ENCODE peak calls at places on chromosomes 1 and 21, in six cellular contexts. One of them, this sample, is unnamed.

GRCh38 chr1:55286851-55287602 is 71.9 kb upstream of the USP24 start:
- DNase-seq in dorsolateral prefrontal cortex: no peak
- DNase-seq in A549: no peak
- DNase-seq in stomach: no peak
- DNase-seq in MCF 10A: no peak
- DNase-seq in AG09309: no peak
- DNase-seq in this sample: no peak

GRCh38 chr1:117346206-117346928 is 20.9 kb upstream of the MAN1A2 start:
- DNase-seq in stomach: no peak
- DNase-seq in A549: no peak
- DNase-seq in AG09309: no peak
- DNase-seq in dorsolateral prefrontal cortex: no peak
- DNase-seq in MCF 10A: peak; percentile 46
- DNase-seq in this sample: no peak

GRCh38 chr1:212456166-212456528 is 23.4 kb downstream of the NENF start:
- DNase-seq in MCF 10A: no peak
- DNase-seq in stomach: no peak
- DNase-seq in AG09309: no peak
- DNase-seq in A549: no peak
- DNase-seq in dorsolateral prefrontal cortex: no peak
- DNase-seq in this sample: no peak

GRCh38 chr1:240866724-240867123 is 254.8 kb upstream of the GREM2 start:
- DNase-seq in dorsolateral prefrontal cortex: no peak
- DNase-seq in MCF 10A: no peak
- DNase-seq in stomach: no peak
- DNase-seq in AG09309: no peak
- DNase-seq in A549: no peak
- DNase-seq in this sample: no peak

GRCh38 chr21:17554619-17555472 is 42.0 kb downstream of the CXADR start:
- DNase-seq in dorsolateral prefrontal cortex: no peak
- DNase-seq in stomach: no peak
- DNase-seq in AG09309: no peak
- DNase-seq in A549: peak; percentile 27
- DNase-seq in MCF 10A: peak; percentile 35
- DNase-seq in this sample: no peak

GRCh38 chr1:28917757-28918118 is 3.4 kb downstream of the EPB41 start:
- DNase-seq in stomach: no peak
- DNase-seq in AG09309: no peak
- DNase-seq in A549: no peak
- DNase-seq in MCF 10A: no peak
- DNase-seq in dorsolateral prefrontal cortex: no peak
- DNase-seq in this sample: no peak

GRCh38 chr1:21939650-21940374 is 2.7 kb upstream of the HSPG2 start:
- DNase-seq in dorsolateral prefrontal cortex: peak; percentile 74
- DNase-seq in stomach: peak; percentile 86
- DNase-seq in A549: peak; percentile 89
- DNase-seq in AG09309: peak; percentile 94
- DNase-seq in MCF 10A: peak; percentile 92
- DNase-seq in this sample: no peak

GRCh38 chr1:154971341-154971998 is 923 bp upstream of the SHC1 start:
- DNase-seq in MCF 10A: peak; percentile 90
- DNase-seq in AG09309: no peak
- DNase-seq in stomach: peak; percentile 50
- DNase-seq in A549: peak; percentile 75
- DNase-seq in dorsolateral prefrontal cortex: no peak
- DNase-seq in this sample: no peak

GRCh38 chr1:215526147-215526845 is 40.8 kb upstream of the KCTD3 start:
- DNase-seq in AG09309: no peak
- DNase-seq in MCF 10A: peak; percentile 80
- DNase-seq in stomach: no peak
- DNase-seq in dorsolateral prefrontal cortex: no peak
- DNase-seq in A549: peak; percentile 52
- DNase-seq in this sample: peak; percentile 25

GRCh38 chr1:86997538-86997937 is 83.1 kb downstream of the HS2ST1 start:
- DNase-seq in stomach: no peak
- DNase-seq in dorsolateral prefrontal cortex: no peak
- DNase-seq in A549: no peak
- DNase-seq in MCF 10A: no peak
- DNase-seq in AG09309: no peak
- DNase-seq in this sample: no peak

GRCh38 chr1:169584483-169585144 is 1.7 kb downstream of the F5 start:
- DNase-seq in MCF 10A: peak; percentile 69
- DNase-seq in stomach: no peak
- DNase-seq in AG09309: no peak
- DNase-seq in dorsolateral prefrontal cortex: no peak
- DNase-seq in A549: peak; percentile 9
- DNase-seq in this sample: no peak

GRCh38 chr1:149884433-149885363 is 14.7 kb upstream of the BOLA1 start:
- DNase-seq in A549: peak; percentile 55
- DNase-seq in stomach: no peak
- DNase-seq in AG09309: no peak
- DNase-seq in dorsolateral prefrontal cortex: no peak
- DNase-seq in MCF 10A: peak; percentile 47
- DNase-seq in this sample: no peak

GRCh38 chr1:84073266-84073665 is 70.8 kb upstream of the PRKACB start:
- DNase-seq in MCF 10A: no peak
- DNase-seq in dorsolateral prefrontal cortex: no peak
- DNase-seq in AG09309: no peak
- DNase-seq in stomach: no peak
- DNase-seq in A549: no peak
- DNase-seq in this sample: no peak

GRCh38 chr1:27235827-27236226 is 1.4 kb downstream of the WDTC1 start:
- DNase-seq in AG09309: no peak
- DNase-seq in dorsolateral prefrontal cortex: no peak
- DNase-seq in MCF 10A: peak; percentile 37
- DNase-seq in A549: no peak
- DNase-seq in stomach: no peak
- DNase-seq in this sample: no peak

GRCh38 chr1:35434703-35435102 is 122.5 kb downstream of the KIAA0319L start:
- DNase-seq in AG09309: no peak
- DNase-seq in stomach: no peak
- DNase-seq in A549: no peak
- DNase-seq in dorsolateral prefrontal cortex: no peak
- DNase-seq in MCF 10A: no peak
- DNase-seq in this sample: no peak

GRCh38 chr1:46004491-46004890 is 127.9 kb downstream of the PIK3R3 start:
- DNase-seq in AG09309: no peak
- DNase-seq in stomach: no peak
- DNase-seq in dorsolateral prefrontal cortex: no peak
- DNase-seq in MCF 10A: no peak
- DNase-seq in A549: no peak
- DNase-seq in this sample: no peak

GRCh38 chr1:60461889-60462595 is 388.5 kb upstream of the C1orf87 start:
- DNase-seq in A549: no peak
- DNase-seq in dorsolateral prefrontal cortex: no peak
- DNase-seq in AG09309: no peak
- DNase-seq in MCF 10A: no peak
- DNase-seq in stomach: no peak
- DNase-seq in this sample: no peak

GRCh38 chr1:100539836-100540536 is 2.0 kb downstream of the GPR88 start:
- DNase-seq in MCF 10A: no peak
- DNase-seq in AG09309: no peak
- DNase-seq in stomach: no peak
- DNase-seq in dorsolateral prefrontal cortex: peak; percentile 43
- DNase-seq in A549: peak; percentile 9
- DNase-seq in this sample: no peak

GRCh38 chr1:94622757-94623156 is 81.2 kb upstream of the F3 start:
- DNase-seq in stomach: no peak
- DNase-seq in MCF 10A: peak; percentile 81
- DNase-seq in A549: peak; percentile 28
- DNase-seq in dorsolateral prefrontal cortex: no peak
- DNase-seq in AG09309: no peak
- DNase-seq in this sample: no peak

GRCh38 chr1:89995595-89996397 is 886 bp downstream of the ZNF326 start:
- DNase-seq in dorsolateral prefrontal cortex: no peak
- DNase-seq in AG09309: no peak
- DNase-seq in A549: no peak
- DNase-seq in MCF 10A: no peak
- DNase-seq in stomach: no peak
- DNase-seq in this sample: no peak

GRCh38 chr1:187577625-187578024 is 748.9 kb downstream of the PLA2G4A start:
- DNase-seq in MCF 10A: no peak
- DNase-seq in stomach: no peak
- DNase-seq in A549: no peak
- DNase-seq in AG09309: no peak
- DNase-seq in dorsolateral prefrontal cortex: no peak
- DNase-seq in this sample: no peak

DNA sequence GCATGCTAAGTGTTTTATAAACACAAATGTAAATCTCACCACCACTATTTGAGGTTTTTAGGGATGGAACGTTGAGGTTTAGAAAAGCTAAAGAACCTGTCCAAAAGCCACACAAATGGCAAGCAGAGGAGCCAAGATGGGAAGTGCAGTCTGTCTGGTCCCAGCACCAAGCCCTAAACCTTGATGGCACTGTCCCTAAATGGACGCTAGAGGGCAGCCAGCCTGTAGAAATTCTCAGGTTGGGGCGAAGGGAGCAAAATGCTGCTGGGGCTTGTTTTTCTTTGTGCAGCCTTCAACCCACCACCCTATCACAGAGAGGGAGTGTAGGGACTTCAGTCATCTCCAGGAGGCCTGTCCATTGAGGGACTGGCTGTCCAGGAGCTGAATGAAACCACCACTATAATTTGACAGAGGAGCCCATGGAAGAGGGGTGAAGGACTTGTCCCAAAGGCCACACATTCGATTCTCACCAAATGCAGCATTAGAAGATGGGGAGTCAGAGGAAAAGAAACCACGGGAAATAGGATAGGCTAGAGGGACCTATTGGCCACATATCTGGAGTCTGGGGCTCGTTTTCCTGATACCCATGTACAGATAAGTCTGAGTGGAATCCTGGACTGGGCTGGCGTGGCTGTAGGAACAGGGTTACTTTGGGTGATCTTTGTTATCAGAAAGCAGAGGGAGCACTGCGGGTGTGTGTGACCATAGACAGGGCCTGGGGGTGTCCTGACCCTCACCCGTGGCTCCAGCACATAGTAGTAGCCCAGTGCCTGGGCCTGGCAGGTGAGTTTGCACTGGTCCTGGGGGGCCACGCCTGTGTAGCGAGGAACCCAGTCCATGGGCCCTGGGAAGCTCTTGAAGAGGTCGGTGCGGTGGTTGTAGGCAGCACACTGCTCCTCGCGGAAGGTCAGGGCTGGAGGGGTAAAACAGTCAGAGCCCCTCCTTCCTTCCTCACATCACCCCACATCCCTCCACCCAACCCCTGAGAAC is 6.1 kb downstream of the ADAMTS4 start:
- DNase-seq in AG09309: no peak
- DNase-seq in stomach: peak; percentile 72
- DNase-seq in MCF 10A: peak; percentile 88
- DNase-seq in A549: peak; percentile 72
- DNase-seq in dorsolateral prefrontal cortex: peak; percentile 75
- DNase-seq in this sample: peak; percentile 87
- TF ChIP-seq CTCF in AG09309: peak; percentile 95
- TF ChIP-seq CTCF in stomach: peak; percentile 85
- TF ChIP-seq CTCF in MCF 10A: peak; percentile 92
- TF ChIP-seq CTCF in A549: peak; percentile 81
- TF ChIP-seq CTCF in dorsolateral prefrontal cortex: peak; percentile 87
- TF ChIP-seq CTCF in this sample: peak; percentile 93

DNA sequence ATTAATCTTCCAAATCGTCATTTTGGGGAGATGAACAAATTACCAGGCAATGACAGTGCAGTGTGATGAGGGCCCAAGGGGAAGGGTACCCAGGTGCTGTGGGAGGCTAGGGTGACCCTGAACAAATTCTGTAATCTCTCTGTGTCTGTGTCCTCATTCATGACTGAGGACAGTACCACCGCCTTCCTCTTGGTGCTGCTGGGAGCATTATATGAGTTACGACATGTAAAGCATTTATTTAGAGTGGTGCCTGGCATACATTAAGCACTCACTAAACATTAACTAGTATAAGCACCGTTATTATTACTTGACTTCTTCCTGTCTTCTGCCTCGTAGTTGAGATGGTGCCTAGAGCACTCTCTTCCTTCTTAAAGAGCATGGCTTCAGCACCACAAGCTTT is 468.2 kb upstream of the VAMP3 start:
- DNase-seq in dorsolateral prefrontal cortex: no peak
- DNase-seq in AG09309: no peak
- DNase-seq in MCF 10A: no peak
- DNase-seq in A549: peak; percentile 82
- DNase-seq in stomach: no peak
- DNase-seq in this sample: no peak
- TF ChIP-seq CTCF in dorsolateral prefrontal cortex: no peak
- TF ChIP-seq CTCF in AG09309: no peak
- TF ChIP-seq CTCF in MCF 10A: no peak
- TF ChIP-seq CTCF in A549: no peak
- TF ChIP-seq CTCF in stomach: no peak
- TF ChIP-seq CTCF in this sample: no peak

GRCh38 chr21:15552914-15553491 is 176.8 kb upstream of the USP25 start:
- DNase-seq in stomach: no peak
- DNase-seq in dorsolateral prefrontal cortex: no peak
- DNase-seq in AG09309: no peak
- DNase-seq in A549: peak; percentile 20
- DNase-seq in MCF 10A: peak; percentile 41
- DNase-seq in this sample: no peak
- TF ChIP-seq CTCF in stomach: peak; percentile 35
- TF ChIP-seq CTCF in dorsolateral prefrontal cortex: peak; percentile 42
- TF ChIP-seq CTCF in AG09309: peak; percentile 37
- TF ChIP-seq CTCF in A549: peak; percentile 41
- TF ChIP-seq CTCF in MCF 10A: peak; percentile 40
- TF ChIP-seq CTCF in this sample: peak; percentile 26

GRCh38 chr1:166814611-166815010 is 24.7 kb upstream of the POGK start:
- DNase-seq in AG09309: no peak
- DNase-seq in stomach: peak; percentile 43
- DNase-seq in A549: no peak
- DNase-seq in MCF 10A: no peak
- DNase-seq in dorsolateral prefrontal cortex: no peak
- DNase-seq in this sample: no peak

GRCh38 chr1:166811691-166812090 is 27.6 kb upstream of the POGK start:
- DNase-seq in A549: no peak
- DNase-seq in MCF 10A: no peak
- DNase-seq in AG09309: peak; percentile 10
- DNase-seq in dorsolateral prefrontal cortex: no peak
- DNase-seq in stomach: no peak
- DNase-seq in this sample: no peak

GRCh38 chr1:166808959-166809358 is 30.3 kb upstream of the POGK start:
- DNase-seq in MCF 10A: no peak
- DNase-seq in stomach: no peak
- DNase-seq in A549: no peak
- DNase-seq in AG09309: no peak
- DNase-seq in dorsolateral prefrontal cortex: no peak
- DNase-seq in this sample: no peak

DNA sequence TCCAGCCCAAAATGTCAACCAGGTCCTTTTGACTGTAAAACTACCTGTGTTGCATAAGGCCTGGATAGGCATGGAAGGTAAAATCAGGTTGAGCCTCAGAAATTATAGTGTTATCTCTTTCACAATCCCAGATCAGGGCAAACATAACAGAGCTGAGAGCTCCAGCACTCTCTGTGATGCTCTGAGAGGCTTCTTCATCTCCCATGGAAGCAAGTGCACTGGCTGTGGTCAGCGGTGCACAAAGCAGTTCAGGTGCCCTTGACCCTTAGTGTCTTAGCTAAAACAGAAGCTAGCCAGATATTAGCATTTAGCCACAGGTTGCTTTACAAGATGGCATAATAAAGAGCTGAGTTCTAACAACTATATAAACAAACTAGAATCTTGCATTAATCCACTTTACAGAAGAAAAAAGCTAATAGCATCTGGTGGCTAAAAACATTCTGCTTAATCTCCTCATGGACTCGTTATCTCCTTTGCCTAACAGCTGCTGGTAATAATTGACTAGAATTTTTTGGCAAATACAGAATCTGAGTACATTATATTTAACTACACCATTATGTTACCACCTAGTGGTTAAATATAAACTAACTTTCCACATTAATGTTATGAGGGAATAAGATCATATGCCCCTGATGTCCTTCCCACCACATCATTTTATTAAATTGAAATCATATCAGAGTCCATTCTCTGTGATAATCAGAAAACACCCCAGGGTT is 25.6 kb upstream of the POGK start:
- DNase-seq in AG09309: no peak
- DNase-seq in A549: no peak
- DNase-seq in dorsolateral prefrontal cortex: no peak
- DNase-seq in MCF 10A: no peak
- DNase-seq in stomach: no peak
- DNase-seq in this sample: no peak
- TF ChIP-seq CTCF in AG09309: no peak
- TF ChIP-seq CTCF in A549: no peak
- TF ChIP-seq CTCF in dorsolateral prefrontal cortex: no peak
- TF ChIP-seq CTCF in MCF 10A: no peak
- TF ChIP-seq CTCF in stomach: peak; percentile 17
- TF ChIP-seq CTCF in this sample: no peak

This sample was measured in GM13977.